ENCODE peak calls at places on chromosome 13, in five cellular contexts. U is H9, W is IMR-90, E is neuronal stem cell, S is mesenchymal stem cell. J is an unnamed sample.

GRCh38 chr13:106105153-106105552 is 430.3 kb downstream of the EFNB2 start:
- DNase-seq in W (peak), E (no peak), U (no peak), S (no peak), J (no peak)

GRCh38 chr13:29230446-29230845 is 365.0 kb downstream of the SLC7A1 start:
- DNase-seq in E (no peak), S (no peak), W (no peak), U (no peak), J (no peak)

GRCh38 chr13:97279079-97279411 is 56.9 kb downstream of the MBNL2 start:
- DNase-seq in E (no peak), S (no peak), W (no peak), U (no peak), J (no peak)

GRCh38 chr13:61162636-61163035 is 253.0 kb downstream of the PCDH20 start:
- DNase-seq in W (no peak), E (no peak), U (no peak), S (no peak), J (no peak)

GRCh38 chr13:82458169-82458568 is 1424.1 kb downstream of the SLITRK1 start:
- DNase-seq in U (no peak), S (no peak), W (no peak), E (no peak), J (no peak)

GRCh38 chr13:36834299-36834698 is 15.3 kb downstream of the RFXAP start:
- DNase-seq in U (no peak), W (peak), E (no peak), S (no peak), J (no peak)

GRCh38 chr13:62014299-62014698 is 598.6 kb upstream of the PCDH20 start:
- DNase-seq in E (no peak), W (peak), S (peak), U (no peak), J (no peak)

GRCh38 chr13:32674503-32674902 is 88.3 kb downstream of the PDS5B start:
- DNase-seq in S (no peak), U (no peak), W (no peak), E (no peak), J (no peak)

GRCh38 chr13:42394361-42395065 is 122.6 kb downstream of the AKAP11 start:
- DNase-seq in S (no peak), E (no peak), W (no peak), U (no peak), J (no peak)

GRCh38 chr13:21081926-21082325 is 20.5 kb upstream of the LATS2 start:
- DNase-seq in W (no peak), U (no peak), E (no peak), S (no peak), J (no peak)

GRCh38 chr13:80001510-80001842 is 339.4 kb downstream of the SPRY2 start:
- DNase-seq in S (no peak), E (no peak), U (no peak), W (no peak), J (no peak)

GRCh38 chr13:104608280-104608679 is 1542.1 kb upstream of the SLC10A2 start:
- DNase-seq in E (no peak), W (no peak), U (no peak), S (no peak), J (no peak)

GRCh38 chr13:22744688-22745452 is 435.9 kb upstream of the SGCG start:
- DNase-seq in E (no peak), W (no peak), U (peak), S (no peak), J (no peak)

GRCh38 chr13:51999525-51999924 is 11.7 kb downstream of the ATP7B start:
- DNase-seq in W (peak), U (no peak), S (no peak), E (no peak), J (no peak)

GRCh38 chr13:41554626-41555386 is 97.5 kb downstream of the RGCC start:
- DNase-seq in W (no peak), U (no peak), S (no peak), E (no peak), J (no peak)

GRCh38 chr13:36884235-36884634 is 35.8 kb downstream of the SMAD9 start:
- DNase-seq in S (no peak), U (no peak), W (no peak), E (no peak), J (no peak)

GRCh38 chr13:27533155-27533643 is 82.8 kb upstream of the MTIF3 start:
- DNase-seq in U (peak), W (peak), E (peak), S (peak), J (peak)

GRCh38 chr13:83780201-83780600 is 102.1 kb downstream of the SLITRK1 start:
- DNase-seq in U (peak), W (peak), S (peak), E (no peak), J (no peak)

GRCh38 chr13:43044720-43045301 is 21.4 kb downstream of the DNAJC15 start:
- DNase-seq in E (no peak), W (no peak), U (no peak), S (no peak), J (no peak)

GRCh38 chr13:59343993-59344780 is 819.5 kb downstream of the DIAPH3 start:
- DNase-seq in W (no peak), E (no peak), U (no peak), S (peak), J (no peak)

GRCh38 chr13:36453518-36453917 is 21.2 kb downstream of the CCNA1 start:
- DNase-seq in S (peak), W (peak), E (no peak), U (no peak), J (no peak)

GRCh38 chr13:26460652-26461051 is 96.8 kb upstream of the WASF3 start:
- DNase-seq in E (no peak), U (no peak), S (peak), W (peak), J (no peak)

GRCh38 chr13:71871844-71872243 is 4.8 kb upstream of the DACH1 start:
- DNase-seq in W (no peak), U (no peak), E (no peak), S (no peak), J (no peak)

GRCh38 chr13:53098455-53098854 is 69.8 kb downstream of the OLFM4 start:
- DNase-seq in E (no peak), W (no peak), U (no peak), S (no peak), J (no peak)

GRCh38 chr13:26494591-26494990 is 62.9 kb upstream of the WASF3 start:
- DNase-seq in U (no peak), E (no peak), S (no peak), W (no peak), J (no peak)

GRCh38 chr13:97212540-97213146 is 9.5 kb upstream of the MBNL2 start:
- DNase-seq in S (peak), E (no peak), U (no peak), W (peak), J (no peak)

GRCh38 chr13:26255717-26256277 is 1.9 kb downstream of the CDK8 start:
- DNase-seq in E (no peak), U (no peak), S (peak), W (peak), J (no peak)

GRCh38 chr13:105774739-105775460 is 760.6 kb downstream of the EFNB2 start:
- DNase-seq in W (peak), E (no peak), U (no peak), S (peak), J (no peak)

GRCh38 chr13:34352958-34353357 is 535.0 kb downstream of the RFC3 start:
- DNase-seq in U (no peak), W (peak), E (no peak), S (no peak), J (no peak)

GRCh38 chr13:59702269-59702668 is 461.5 kb downstream of the DIAPH3 start:
- DNase-seq in E (no peak), W (no peak), U (no peak), S (no peak), J (no peak)

GRCh38 chr13:32079586-32079985 is 48.0 kb downstream of the FRY start:
- DNase-seq in E (no peak), S (no peak), U (no peak), W (no peak), J (no peak)

GRCh38 chr13:27960362-27961226 is 8.5 kb downstream of the CDX2 start:
- DNase-seq in E (no peak), U (peak), W (no peak), S (peak), J (no peak)

DNA sequence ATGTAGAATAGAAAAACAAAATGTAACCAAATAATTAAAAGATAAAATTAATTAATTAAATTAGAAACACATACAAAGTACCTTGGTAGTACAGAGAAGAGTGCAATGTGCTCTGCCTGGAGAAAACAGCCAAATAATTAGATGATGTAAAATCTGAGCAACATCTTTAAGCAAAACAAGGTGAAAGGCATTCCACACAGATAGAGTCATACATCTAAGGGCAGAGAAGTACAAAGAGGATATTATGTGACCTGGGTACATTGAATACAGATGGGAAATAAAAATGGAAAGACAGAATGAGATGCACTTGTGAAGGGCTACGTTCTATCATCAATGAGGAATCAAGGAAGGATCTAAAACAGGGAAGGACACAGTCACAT is 25.2 kb upstream of the FNDC3A start:
- DNase-seq in U (no peak), W (peak), S (no peak), E (no peak), J (no peak)
- H3K14ac ChIP-seq in U (no peak), W (no peak), S (no peak), E (no peak), J (no peak)

GRCh38 chr13:25165664-25166063 is 6.4 kb downstream of the AMER2 start:
- DNase-seq in S (no peak), W (no peak), E (no peak), U (no peak), J (no peak)

GRCh38 chr13:25168800-25169199 is 3.3 kb downstream of the AMER2 start:
- DNase-seq in W (no peak), U (no peak), S (no peak), E (no peak), J (no peak)

GRCh38 chr13:25169356-25169755 is 2.7 kb downstream of the AMER2 start:
- DNase-seq in W (no peak), U (no peak), S (no peak), E (no peak), J (no peak)

GRCh38 chr13:25167775-25168174 is 4.3 kb downstream of the AMER2 start:
- DNase-seq in E (no peak), U (no peak), W (no peak), S (no peak), J (no peak)

GRCh38 chr13:25167349-25167748 is 4.7 kb downstream of the AMER2 start:
- DNase-seq in U (no peak), E (no peak), S (no peak), W (no peak), J (no peak)
- H3K14ac ChIP-seq in U (no peak), E (no peak), S (no peak), W (no peak), J (no peak)

DNA sequence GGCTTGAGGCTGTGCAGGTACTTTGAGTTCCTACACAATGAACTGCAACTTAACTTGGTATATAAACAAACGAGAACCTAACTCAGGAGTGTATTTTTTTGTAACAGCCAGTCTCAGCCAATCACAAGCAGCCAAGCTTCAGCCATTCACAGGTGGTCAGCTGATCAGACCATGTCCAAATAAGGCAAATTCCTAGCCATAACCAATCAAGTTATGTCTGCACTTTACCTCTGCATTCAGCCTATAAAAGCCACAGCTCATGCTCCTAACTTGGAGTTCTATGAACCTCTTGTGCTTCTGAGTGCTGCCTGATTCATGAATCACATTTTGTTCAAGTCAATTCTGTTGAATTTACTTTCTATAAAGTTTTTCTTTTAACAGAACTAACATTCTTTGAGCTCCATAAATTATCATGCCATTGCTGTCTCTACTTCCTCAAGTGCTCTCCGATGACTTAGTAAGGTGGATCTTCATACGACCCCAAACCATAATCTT is 16.8 kb upstream of the MEDAG start:
- DNase-seq in S (no peak), E (no peak), W (no peak), U (no peak), J (no peak)
- H3K14ac ChIP-seq in S (no peak), E (no peak), W (no peak), U (no peak), J (no peak)

GRCh38 chr13:30872685-30873443 is 33.2 kb upstream of the MEDAG start:
- DNase-seq in U (peak), S (peak), E (peak), W (peak), J (no peak)
- H3K14ac ChIP-seq in U (no peak), S (no peak), E (no peak), W (peak), J (no peak)

J was measured in H1.